ENCODE peak calls at places on chromosomes 6 and 20, in ten cellular contexts. J is natural killer cell, P is posterior cingulate gyrus, Z is epithelial cell of esophagus, O is OCI-M1, R is frontal cortex, X is left cardiac atrium, D is progenitor cell of endocrine pancreas, G is fibroblast of lung, Q is AG08396. W is an unnamed sample.

GRCh38 chr6:23656826-23657225 is 469.2 kb upstream of the NRSN1 start:
- DNase-seq in J (no peak), P (no peak), Z (no peak), O (no peak), R (no peak), X (no peak), D (no peak), G (no peak), Q (no peak), W (no peak)

GRCh38 chr20:33727115-33727479 is 4.7 kb upstream of the ZNF341 start:
- DNase-seq in J (no peak), P (no peak), Z (no peak), O (no peak), R (no peak), X (no peak), D (no peak), G (no peak), Q (no peak), W (no peak)

GRCh38 chr6:138719744-138720143 is 53.8 kb upstream of the CCDC28A start:
- DNase-seq in J (no peak), P (no peak), Z (no peak), O (peak), R (no peak), X (no peak), D (no peak), G (no peak), Q (no peak), W (no peak)

GRCh38 chr6:45074423-45074822 is 253.7 kb upstream of the RUNX2 start:
- DNase-seq in J (no peak), P (no peak), Z (peak), O (peak), R (no peak), X (no peak), D (no peak), G (no peak), Q (no peak), W (no peak)

GRCh38 chr6:142459267-142459666 is 157.5 kb downstream of the ADGRG6 start:
- DNase-seq in J (no peak), P (no peak), Z (no peak), O (peak), R (no peak), X (no peak), D (no peak), G (no peak), Q (peak), W (no peak)

GRCh38 chr6:169977434-169978265 is 226.2 kb downstream of the ERMARD start:
- DNase-seq in J (no peak), P (peak), Z (no peak), O (no peak), R (no peak), X (no peak), D (no peak), G (no peak), Q (no peak), W (no peak)

GRCh38 chr6:33620584-33621395 is at the start of gene ITPR3:
- DNase-seq in J (peak), P (no peak), Z (peak), O (no peak), R (peak), X (peak), D (no peak), G (peak), Q (peak), W (peak)

GRCh38 chr6:69914015-69914485 is 47.7 kb downstream of the COL19A1 start:
- DNase-seq in J (no peak), P (no peak), Z (no peak), O (no peak), R (no peak), X (no peak), D (no peak), G (peak), Q (no peak), W (no peak)

W was measured in hepatic stellate cell.